ENCODE peak calls at places on chromosomes 16 and 17, in five cellular contexts. P, N, B, G and I are unnamed samples.

GRCh38 chr16:83994087-83994486 is 26.0 kb downstream of the NECAB2 start:
- DNase-seq in B (peak), P (peak), G (no peak), N (peak), I (peak)

GRCh38 chr17:13865650-13866049 is 203.7 kb upstream of the COX10 start:
- DNase-seq in G (no peak), P (no peak), N (no peak), B (no peak), I (no peak)

GRCh38 chr17:71251276-71251675 is 869.5 kb upstream of the SOX9 start:
- DNase-seq in N (no peak), B (no peak), G (no peak), P (no peak), I (peak)

GRCh38 chr16:51465026-51465425 is 314.0 kb upstream of the SALL1 start:
- DNase-seq in B (peak), G (no peak), P (no peak), N (peak), I (peak)

GRCh38 chr17:31064707-31065106 is 30.1 kb upstream of the NF1 start:
- DNase-seq in P (no peak), G (no peak), N (no peak), B (no peak), I (no peak)

GRCh38 chr17:45332989-45333701 is 16.3 kb upstream of the MAP3K14 start:
- DNase-seq in B (peak), G (no peak), P (no peak), N (no peak), I (no peak)

GRCh38 chr16:69476920-69477418 is 52.5 kb downstream of the CYB5B start:
- DNase-seq in B (peak), N (peak), P (peak), G (no peak), I (peak)

GRCh38 chr16:74999208-74999682 is 421 bp downstream of the ZNRF1 start:
- DNase-seq in G (no peak), P (no peak), N (no peak), B (peak), I (no peak)

GRCh38 chr17:48160177-48160967 is 52.8 kb downstream of the SNX11 start:
- DNase-seq in G (peak), P (no peak), N (no peak), B (no peak), I (no peak)

GRCh38 chr16:75758215-75758614 is 31.9 kb upstream of the CPHXL start:
- DNase-seq in G (no peak), N (no peak), B (peak), P (no peak), I (peak)

GRCh38 chr17:30393491-30393890 is 14.8 kb downstream of the CPD start:
- DNase-seq in G (no peak), N (no peak), P (no peak), B (no peak), I (no peak)

GRCh38 chr17:28394717-28395116 is 11.3 kb downstream of the SLC46A1 start:
- DNase-seq in P (no peak), N (peak), B (peak), G (no peak), I (peak)

GRCh38 chr17:3935140-3935542 is 18.9 kb upstream of the P2RX1 start:
- DNase-seq in N (no peak), G (peak), P (peak), B (peak), I (peak)

GRCh38 chr17:37386462-37386861 is 10.7 kb downstream of the C17orf78 start:
- DNase-seq in G (no peak), P (no peak), N (no peak), B (no peak), I (no peak)

GRCh38 chr16:73233423-73233762 is 185.5 kb upstream of the ZFHX3 start:
- DNase-seq in G (no peak), B (no peak), N (no peak), P (no peak), I (no peak)

GRCh38 chr16:51268237-51268636 is 117.2 kb upstream of the SALL1 start:
- DNase-seq in B (no peak), N (no peak), P (no peak), G (no peak), I (no peak)

GRCh38 chr17:1686086-1686485 is 1.4 kb upstream of the PRPF8 start:
- DNase-seq in G (no peak), B (no peak), N (no peak), P (no peak), I (peak)

GRCh38 chr17:17873450-17873991 is 36.7 kb upstream of the SREBF1 start:
- DNase-seq in B (no peak), N (no peak), G (no peak), P (no peak), I (no peak)

GRCh38 chr17:17872468-17873345 is 35.9 kb upstream of the SREBF1 start:
- DNase-seq in P (no peak), B (no peak), N (no peak), G (no peak), I (peak)

GRCh38 chr17:17871913-17872312 is 35.1 kb upstream of the SREBF1 start:
- DNase-seq in B (no peak), P (no peak), G (no peak), N (no peak), I (no peak)

GRCh38 chr17:17868637-17869522 is 32.1 kb upstream of the SREBF1 start:
- DNase-seq in N (no peak), B (peak), G (no peak), P (no peak), I (peak)

DNA sequence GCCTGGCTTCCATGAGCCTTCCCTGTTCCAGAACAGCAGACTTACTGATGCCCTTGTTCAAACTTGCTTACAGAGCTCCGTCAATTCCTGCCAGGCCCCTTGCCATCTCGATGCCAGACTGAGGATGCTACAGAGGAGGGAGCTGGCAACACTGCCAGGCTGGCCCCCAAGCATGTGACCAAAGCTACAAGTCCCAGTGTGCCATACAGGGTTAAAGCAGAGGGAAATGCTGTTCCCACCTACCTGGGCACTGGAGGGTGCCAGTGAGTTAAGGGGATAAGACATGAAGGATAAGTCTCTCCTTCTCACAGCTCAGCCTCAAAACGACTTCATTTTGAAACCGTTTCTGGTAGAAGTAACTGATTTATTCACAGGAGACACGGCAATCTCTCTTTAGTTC is 33.5 kb upstream of the SREBF1 start:
- DNase-seq in B (no peak), P (no peak), N (no peak), G (no peak), I (no peak)
- TF ChIP-seq CTCF in B (no peak), P (peak), N (no peak), G (no peak), I (no peak)

DNA sequence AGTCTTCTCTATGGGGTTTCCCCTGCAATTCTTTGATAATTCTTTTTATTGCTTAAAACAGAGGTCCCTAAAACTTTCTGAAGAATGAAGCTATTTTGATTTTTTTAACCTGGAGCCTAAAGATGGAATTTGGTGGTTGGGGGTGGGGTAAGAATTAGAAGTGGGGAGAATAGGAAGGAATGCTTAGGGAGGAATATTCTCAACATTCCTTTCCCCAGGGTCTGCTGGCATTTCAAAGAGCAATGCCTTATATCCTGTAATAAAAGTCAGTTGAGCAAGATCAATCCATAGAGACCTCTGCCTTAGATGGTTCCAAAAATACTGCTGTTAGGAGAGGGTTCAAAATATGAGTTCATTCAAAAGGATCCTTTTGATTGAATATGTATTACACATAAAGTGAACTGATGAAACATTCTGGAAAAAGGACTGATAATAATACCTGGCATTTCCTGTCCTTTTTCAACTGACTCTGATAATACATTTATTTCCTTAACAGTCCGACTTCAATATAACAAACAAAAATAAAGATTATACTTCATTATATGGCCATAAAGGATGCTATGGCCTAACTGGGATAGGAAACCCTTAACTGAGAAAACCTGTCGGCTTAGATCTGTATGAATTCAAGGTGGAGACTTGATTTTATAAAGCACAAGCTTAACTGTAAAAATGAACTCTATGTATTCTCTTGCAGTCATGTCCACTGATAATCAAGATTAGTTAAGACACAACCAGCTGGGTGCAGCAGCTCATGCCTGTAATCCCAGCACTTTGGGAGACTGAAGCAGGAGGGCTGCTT is 102.4 kb downstream of the MYO1D start:
- DNase-seq in N (no peak), P (no peak), B (no peak), G (no peak), I (no peak)
- H3K4me3 ChIP-seq in N (no peak), P (no peak), B (no peak), G (no peak), I (no peak)

DNA sequence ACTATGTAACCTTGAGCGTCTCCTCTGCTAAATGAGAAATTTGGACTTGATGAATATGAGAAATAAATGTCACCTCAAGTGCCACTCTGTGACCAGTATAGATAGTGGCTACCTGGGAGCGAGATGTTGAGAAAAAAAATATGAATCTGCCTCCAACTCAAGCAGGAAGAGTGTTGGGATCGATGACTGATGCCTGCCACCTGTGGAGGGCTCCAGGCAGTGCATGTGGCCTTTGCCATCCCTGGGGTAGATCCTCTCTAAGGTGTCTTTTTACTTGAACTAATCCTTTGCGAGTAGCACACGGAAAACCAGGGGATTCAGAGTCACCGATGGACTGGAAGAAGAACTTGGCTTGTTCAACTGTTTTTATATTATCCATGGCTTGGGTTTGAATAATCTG is 9.4 kb downstream of the CCDC182 start:
- DNase-seq in G (no peak), P (peak), N (no peak), B (no peak), I (no peak)
- TF ChIP-seq CTCF in G (no peak), P (peak), N (no peak), B (no peak), I (peak)

GRCh38 chr17:78051186-78051972 is 77.2 kb downstream of the TMC6 start:
- DNase-seq in G (no peak), P (no peak), B (no peak), N (no peak), I (no peak)
- H3K4me3 ChIP-seq in G (no peak), P (no peak), B (no peak), N (no peak), I (no peak)